ENCODE peak calls at places on chromosomes 11 and 22, in five cellular contexts. V is fibroblast of lung, Q is DND-41, W is neuronal stem cell, T is SK-N-SH. P is an unnamed sample.

GRCh38 chr11:95989216-95989615 is 65.3 kb upstream of the MTMR2 start:
- DNase-seq in W (no peak), T (no peak), Q (no peak), V (no peak), P (no peak)

GRCh38 chr11:126347751-126348628 is 7.5 kb upstream of the ST3GAL4 start:
- DNase-seq in V (no peak), W (no peak), T (no peak), Q (no peak), P (no peak)

GRCh38 chr11:3939651-3940190 is 84.3 kb downstream of the STIM1 start:
- DNase-seq in W (no peak), T (no peak), V (peak), Q (no peak), P (no peak)

GRCh38 chr11:75160328-75160757 is 9.4 kb downstream of the SLCO2B1 start:
- DNase-seq in Q (no peak), T (no peak), V (no peak), W (no peak), P (peak)

GRCh38 chr11:86068138-86068861 is 584 bp downstream of the PICALM start:
- DNase-seq in T (peak), W (peak), Q (peak), V (no peak), P (peak)

GRCh38 chr11:92296138-92296515 is 71.5 kb downstream of the FAT3 start:
- DNase-seq in T (no peak), Q (no peak), W (no peak), V (peak), P (no peak)

GRCh38 chr22:48921411-48921903 is 906.2 kb downstream of the BRD1 start:
- DNase-seq in T (no peak), W (no peak), Q (no peak), V (no peak), P (no peak)

GRCh38 chr11:111911563-111912401 is at the start of gene CRYAB:
- DNase-seq in T (no peak), Q (no peak), W (no peak), V (peak), P (no peak)

GRCh38 chr11:44310198-44310455 is 188 bp upstream of the ALX4 start:
- DNase-seq in V (no peak), Q (no peak), W (no peak), T (no peak), P (no peak)

GRCh38 chr11:29916040-29916439 is 100.8 kb downstream of the KCNA4 start:
- DNase-seq in T (no peak), Q (no peak), W (no peak), V (no peak), P (no peak)

GRCh38 chr22:16774911-16775529 is 50.2 kb downstream of the XKR3 start:
- DNase-seq in Q (peak), T (no peak), W (no peak), V (no peak), P (no peak)

GRCh38 chr11:80855975-80856524 is 1415.2 kb upstream of the TENM4 start:
- DNase-seq in V (peak), T (no peak), W (no peak), Q (no peak), P (peak)

GRCh38 chr11:23509023-23509422 is 648.7 kb upstream of the CCDC179 start:
- DNase-seq in T (no peak), V (peak), Q (no peak), W (no peak), P (peak)

GRCh38 chr22:20174785-20175596 is 24.1 kb upstream of the CCDC188 start:
- DNase-seq in V (no peak), Q (no peak), W (no peak), T (no peak), P (no peak)

GRCh38 chr11:126754850-126755426 is 245.6 kb downstream of the KIRREL3 start:
- DNase-seq in W (no peak), V (no peak), T (no peak), Q (no peak), P (no peak)

GRCh38 chr22:30887418-30887817 is 81.2 kb downstream of the MORC2 start:
- DNase-seq in W (no peak), Q (no peak), T (peak), V (no peak), P (no peak)

GRCh38 chr11:12540913-12541587 is 133.2 kb upstream of the TEAD1 start:
- DNase-seq in W (no peak), V (peak), T (no peak), Q (no peak), P (no peak)

GRCh38 chr11:88861618-88862017 is 204.2 kb downstream of the GRM5 start:
- DNase-seq in T (no peak), W (no peak), V (no peak), Q (no peak), P (no peak)

GRCh38 chr11:72989727-72990126 is 152.4 kb downstream of the FCHSD2 start:
- DNase-seq in Q (no peak), T (no peak), W (no peak), V (no peak), P (no peak)

GRCh38 chr11:112697371-112697770 is 263.8 kb upstream of the NCAM1 start:
- DNase-seq in V (no peak), T (no peak), Q (no peak), W (peak), P (no peak)

GRCh38 chr11:4606231-4607015 is 1.6 kb downstream of the TRIM68 start:
- DNase-seq in W (no peak), V (peak), Q (no peak), T (no peak), P (peak)

GRCh38 chr11:71572811-71573210 is 7.4 kb downstream of the KRTAP5-10 start:
- DNase-seq in W (no peak), Q (no peak), V (no peak), T (no peak), P (no peak)

GRCh38 chr11:6892400-6892799 is at the start of gene OR2D2:
- DNase-seq in T (no peak), V (no peak), Q (no peak), W (no peak), P (no peak)

GRCh38 chr11:30358569-30358968 is 35.7 kb downstream of the ARL14EP start:
- DNase-seq in W (no peak), V (no peak), T (no peak), Q (no peak), P (no peak)

GRCh38 chr11:69962152-69962551 is 116.0 kb upstream of the ANO1 start:
- DNase-seq in V (peak), T (no peak), W (no peak), Q (no peak), P (peak)

GRCh38 chr22:32803020-32803758 is 1.7 kb downstream of the TIMP3 start:
- DNase-seq in W (no peak), T (no peak), V (peak), Q (no peak), P (no peak)

DNA sequence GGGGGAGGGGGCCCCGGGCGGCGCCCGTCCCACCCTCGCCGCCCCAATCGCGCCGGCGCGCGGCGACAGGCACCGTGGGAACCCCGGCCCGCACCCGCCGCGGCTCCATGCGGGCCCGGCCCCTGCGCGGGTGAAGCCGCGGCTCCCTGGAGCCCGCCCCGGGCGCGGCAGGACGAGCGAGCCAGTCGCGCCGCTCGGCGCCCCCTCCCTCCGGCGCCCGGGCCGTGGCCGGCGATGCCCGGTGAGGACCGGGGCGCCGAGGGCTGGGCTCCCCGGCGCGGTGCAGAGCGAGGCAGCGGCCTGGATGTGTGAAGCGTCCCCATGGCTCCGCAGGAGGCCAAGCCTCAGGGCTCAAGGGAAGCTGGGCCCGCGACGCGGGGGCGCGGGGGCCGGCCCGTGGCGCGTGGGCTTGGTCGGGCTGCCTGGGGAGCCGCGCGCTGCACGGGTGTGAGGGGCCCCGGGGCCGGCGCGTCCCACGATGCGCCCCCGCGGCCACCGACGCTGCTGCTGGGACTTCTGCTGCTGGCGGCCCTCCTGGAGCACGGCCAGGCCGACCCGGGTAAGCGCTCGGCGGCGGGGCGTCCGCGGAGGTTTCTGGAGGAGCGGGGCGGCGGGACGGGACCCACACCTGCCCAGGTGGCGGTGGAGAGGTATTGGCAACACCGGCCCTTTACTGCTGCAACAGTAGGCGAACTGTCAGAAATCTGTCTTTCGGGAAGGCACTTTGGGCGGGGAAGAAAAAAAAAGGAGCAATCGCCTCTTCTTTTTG is 119.3 kb downstream of the HIPK3 start:
- DNase-seq in V (no peak), T (peak), Q (no peak), W (peak), P (no peak)
- H2AFZ ChIP-seq in V (peak), T (no peak), Q (no peak), W (peak), P (peak)

DNA sequence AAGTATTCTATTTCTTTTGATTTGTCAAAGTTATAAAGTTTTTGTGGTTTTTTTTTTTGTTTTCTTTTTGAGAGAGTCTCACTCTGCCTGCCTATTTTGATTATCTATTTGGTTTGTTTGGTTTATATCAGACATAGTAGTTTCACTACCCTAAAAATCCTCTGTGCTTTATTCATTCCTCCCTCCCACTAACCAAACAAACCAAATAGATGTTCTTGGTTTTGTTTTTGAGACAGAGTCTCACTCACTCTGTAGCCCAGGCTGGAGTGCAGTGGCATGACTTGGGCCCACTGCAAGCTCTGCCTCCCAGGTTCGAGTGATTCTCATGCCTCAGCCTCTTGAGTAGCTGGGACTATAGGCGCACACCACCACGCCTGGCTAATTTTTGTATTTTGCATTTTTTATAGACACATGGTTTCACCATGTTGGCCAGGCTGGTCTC is 67.9 kb downstream of the ENTHD1 start:
- DNase-seq in V (no peak), W (no peak), Q (no peak), T (no peak), P (no peak)
- H2AFZ ChIP-seq in V (no peak), W (no peak), Q (no peak), T (no peak), P (no peak)

GRCh38 chr11:120332822-120333716 is 3.1 kb upstream of the ARHGEF12 start:
- DNase-seq in V (peak), W (no peak), T (no peak), Q (no peak), P (no peak)
- H2AFZ ChIP-seq in V (no peak), W (no peak), T (no peak), Q (no peak), P (no peak)

DNA sequence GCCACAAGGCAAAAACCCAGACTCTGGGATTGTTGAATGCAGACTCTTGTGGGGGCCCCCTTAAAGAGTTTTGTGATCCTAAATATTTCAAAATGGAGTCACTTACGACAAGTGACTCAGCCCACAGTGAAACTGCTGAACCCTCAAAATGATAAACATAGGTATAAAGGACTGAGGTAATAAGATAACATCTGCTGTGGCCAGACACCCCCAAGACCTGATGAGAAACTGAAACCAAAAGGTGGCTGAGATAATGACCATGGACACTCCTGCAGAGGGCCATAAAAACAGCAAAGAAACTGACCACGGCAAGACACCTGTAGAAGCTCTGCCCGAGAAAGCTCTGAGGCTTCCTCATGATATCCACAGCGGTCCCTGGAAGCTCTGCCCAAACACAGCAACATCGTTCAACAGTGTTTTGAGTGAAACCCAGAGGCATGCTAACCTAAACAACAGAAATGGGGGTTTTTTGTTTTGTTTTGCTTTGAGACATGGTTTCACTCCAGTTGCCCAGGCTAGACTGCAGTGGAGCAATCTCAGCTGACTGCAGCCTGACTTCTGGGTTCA is 1.6 kb upstream of the PLAAT4 start:
- DNase-seq in V (no peak), T (no peak), W (no peak), Q (no peak), P (no peak)
- H2AFZ ChIP-seq in V (no peak), T (no peak), W (no peak), Q (no peak), P (no peak)

DNA sequence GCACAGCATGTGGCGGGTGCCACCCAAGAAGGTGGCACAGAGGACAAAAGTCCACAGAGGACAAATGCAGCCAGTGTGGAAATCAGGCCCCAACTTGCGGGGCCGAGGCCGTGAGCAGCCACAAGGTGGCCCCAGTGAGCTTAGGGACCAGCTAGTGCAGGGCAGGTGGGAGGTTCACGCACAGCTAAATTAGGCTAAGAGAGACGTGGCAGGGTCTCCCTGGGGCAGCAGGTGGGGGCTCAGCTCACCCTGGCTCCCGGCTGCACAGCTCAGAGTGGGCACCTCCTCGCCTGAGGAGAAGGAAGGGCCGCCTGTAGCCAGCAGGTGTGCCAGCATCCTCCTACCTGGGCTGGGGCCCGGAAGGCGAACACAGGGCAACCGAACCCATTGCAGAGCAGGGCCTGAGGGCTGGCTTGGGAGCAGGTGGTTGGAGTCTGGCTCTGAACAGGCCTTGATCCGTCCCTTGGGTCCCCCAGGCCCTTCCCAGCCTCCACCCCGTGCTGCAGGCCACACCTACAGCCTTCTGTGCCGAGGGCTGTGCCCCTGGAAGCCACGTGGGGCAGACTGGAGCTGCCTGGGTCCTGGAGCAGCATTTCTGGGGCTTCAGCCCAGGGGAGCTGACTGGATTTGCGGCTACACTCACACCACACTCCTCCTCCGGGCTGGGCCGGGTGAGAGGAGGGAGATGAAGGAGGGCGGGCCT is 26.1 kb upstream of the CELSR1 start:
- DNase-seq in Q (peak), V (peak), W (no peak), T (peak), P (peak)
- H2AFZ ChIP-seq in Q (peak), V (no peak), W (peak), T (no peak), P (no peak)

GRCh38 chr11:17475666-17476316 is 854 bp downstream of the ABCC8 start:
- DNase-seq in V (no peak), T (peak), Q (peak), W (no peak), P (no peak)
- H2AFZ ChIP-seq in V (no peak), T (no peak), Q (peak), W (peak), P (no peak)

P was measured in endothelial cell of umbilical vein.